ENCODE peak calls at places on chromosomes 5 and 9, in four cellular contexts. C is GM12878, K is K562, F is HepG2. T is an unnamed sample.

GRCh38 chr5:124651663-124652513 is 94.6 kb downstream of the ZNF608 start:
- DNase-seq in K (peak), F (peak), C (no peak), T (peak)

GRCh38 chr5:91091471-91092234 is 291.5 kb downstream of the ARRDC3 start:
- DNase-seq in F (no peak), C (no peak), K (no peak), T (no peak)

GRCh38 chr9:27548055-27548741 is 18.6 kb upstream of the MOB3B start:
- DNase-seq in C (no peak), F (no peak), K (peak), T (peak)

GRCh38 chr5:140113180-140113698 is 670 bp upstream of the PURA start:
- DNase-seq in F (no peak), K (peak), C (no peak), T (no peak)

GRCh38 chr5:39423331-39423751 is 1.4 kb downstream of the DAB2 start:
- DNase-seq in K (peak), F (no peak), C (no peak), T (no peak)

GRCh38 chr9:125509476-125509875 is 197.5 kb downstream of the MAPKAP1 start:
- DNase-seq in K (no peak), C (no peak), F (no peak), T (no peak)

GRCh38 chr5:142520885-142521284 is 165.0 kb downstream of the FGF1 start:
- DNase-seq in F (no peak), C (no peak), K (no peak), T (no peak)

GRCh38 chr5:172303090-172303995 is 19.8 kb upstream of the UBTD2 start:
- DNase-seq in K (no peak), C (no peak), F (peak), T (no peak)

GRCh38 chr5:150637245-150638052 is 3.0 kb upstream of the SYNPO start:
- DNase-seq in F (peak), K (no peak), C (no peak), T (no peak)

GRCh38 chr5:172905346-172905756 is 53.9 kb upstream of the RPL26L1 start:
- DNase-seq in F (no peak), C (no peak), K (no peak), T (no peak)

GRCh38 chr9:137547687-137548543 is 2.3 kb downstream of the PNPLA7 start:
- DNase-seq in F (no peak), K (no peak), C (no peak), T (no peak)

GRCh38 chr5:27511061-27511460 is 472.7 kb upstream of the CDH9 start:
- DNase-seq in K (no peak), F (no peak), C (no peak), T (peak)

GRCh38 chr5:127406326-127407121 is 110.9 kb upstream of the PRRC1 start:
- DNase-seq in C (no peak), F (no peak), K (no peak), T (no peak)

GRCh38 chr5:79086116-79086515 is 16.5 kb downstream of the BHMT2 start:
- DNase-seq in C (peak), K (no peak), F (no peak), T (no peak)

GRCh38 chr5:56910123-56910951 is 941 bp downstream of the SETD9 start:
- DNase-seq in C (no peak), F (peak), K (peak), T (peak)

GRCh38 chr5:67494186-67494842 is 297.7 kb upstream of the CD180 start:
- DNase-seq in C (no peak), K (no peak), F (no peak), T (no peak)

GRCh38 chr5:179780343-179780742 is 13.4 kb upstream of the LTC4S start:
- DNase-seq in K (no peak), F (no peak), C (no peak), T (no peak)
- TF ChIP-seq FOXM1 in K (no peak), F (no peak), C (no peak), T (no peak)

DNA sequence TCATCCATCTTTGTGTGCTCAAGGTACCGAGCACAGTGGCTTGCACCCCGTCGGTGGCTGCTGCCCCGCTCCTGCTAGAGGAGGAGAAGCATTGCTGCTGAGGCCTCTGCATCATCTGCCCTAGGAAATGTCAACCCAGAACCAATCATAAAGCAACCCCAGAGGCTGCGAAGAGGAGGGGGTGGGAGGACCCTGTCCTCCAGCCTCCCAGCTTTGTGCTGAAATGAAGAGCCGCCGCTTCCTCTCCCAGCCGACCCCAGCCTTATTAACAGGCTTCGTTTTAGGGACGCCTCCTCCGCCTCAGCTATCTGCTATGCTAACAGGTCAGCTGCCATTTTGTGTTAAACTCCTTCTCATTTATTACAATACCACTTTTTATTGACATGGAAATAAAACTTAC is 71.5 kb downstream of the CFAP77 start:
- DNase-seq in K (no peak), C (no peak), F (no peak), T (no peak)
- TF ChIP-seq TARDBP in K (no peak), C (no peak), F (no peak), T (no peak)

GRCh38 chr5:53373420-53374188 is 106.8 kb upstream of the FST start:
- DNase-seq in K (no peak), F (no peak), C (no peak), T (no peak)

GRCh38 chr5:53376853-53377252 is 103.6 kb upstream of the FST start:
- DNase-seq in C (no peak), K (no peak), F (no peak), T (no peak)

GRCh38 chr5:53378590-53379247 is 101.7 kb upstream of the FST start:
- DNase-seq in F (no peak), C (no peak), K (no peak), T (no peak)
- TF ChIP-seq FOXM1 in F (no peak), C (no peak), K (no peak), T (no peak)

DNA sequence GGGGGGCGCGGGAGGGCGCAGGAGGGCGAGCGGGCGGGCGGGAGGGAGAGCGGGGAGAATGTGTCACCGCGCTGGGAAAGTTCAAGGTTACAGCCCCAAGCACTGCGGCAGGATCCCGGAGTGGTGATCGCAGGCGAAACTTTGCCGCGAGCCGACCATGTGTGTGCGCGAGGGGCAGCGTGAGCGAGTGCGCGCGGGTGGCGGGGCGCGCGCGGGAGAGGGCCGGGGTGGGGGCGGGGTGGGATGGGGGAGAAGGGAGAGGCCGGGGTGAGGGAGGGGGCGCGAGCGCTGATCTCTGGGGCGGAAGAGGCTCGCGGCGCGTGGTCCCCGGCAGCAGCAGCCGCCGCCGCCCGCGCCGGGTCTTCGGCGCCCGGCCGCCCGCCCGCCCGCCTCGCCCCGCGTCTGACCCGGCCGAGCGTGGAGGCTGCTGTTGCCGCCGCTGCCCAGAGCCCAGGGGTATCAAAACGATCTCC is at the start of gene NFIB:
- DNase-seq in C (no peak), F (peak), K (peak), T (peak)
- TF ChIP-seq TARDBP in C (no peak), F (no peak), K (no peak), T (no peak)

GRCh38 chr5:153562189-153562588 is 71.7 kb downstream of the GRIA1 start:
- DNase-seq in K (no peak), F (no peak), C (no peak), T (no peak)
- TF ChIP-seq FOXM1 in K (no peak), F (no peak), C (no peak), T (no peak)

DNA sequence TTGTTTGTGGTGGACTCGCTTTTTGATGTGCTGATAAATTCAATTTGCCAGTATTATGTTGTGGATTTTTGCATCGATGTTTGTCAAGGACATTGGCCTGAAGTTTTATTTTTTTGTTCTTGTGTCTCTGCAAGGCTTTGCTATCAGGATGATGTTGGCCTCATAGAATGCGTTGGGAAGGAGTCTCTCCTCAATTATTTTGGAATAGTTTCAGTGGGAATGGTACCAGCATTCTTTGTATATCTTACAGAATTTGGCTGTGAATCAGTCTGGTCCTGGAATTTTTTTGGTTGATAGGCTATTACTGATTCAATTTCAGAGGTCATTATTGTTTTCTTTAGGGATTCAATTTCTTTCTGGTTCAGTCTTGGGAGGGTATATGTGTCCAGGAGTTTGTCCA is 141.4 kb upstream of the RGS7BP start:
- DNase-seq in K (no peak), F (no peak), C (no peak), T (no peak)
- TF ChIP-seq TARDBP in K (no peak), F (no peak), C (no peak), T (no peak)

T was measured in HEK293T.